ENCODE peak calls at places on chromosomes 12 and 14, in nine cellular contexts. One of them, this sample, is unnamed.

GRCh38 chr14:47675239-47675488 is 241 bp downstream of the MDGA2 start:
- DNase-seq in psoas muscle: no peak
- DNase-seq in pons: no peak
- DNase-seq in naive thymus-derived CD8-positive, alpha-beta T cell: no peak
- DNase-seq in sciatic nerve: no peak
- DNase-seq in body of pancreas: no peak
- DNase-seq in stimulated activated CD4-positive, alpha-beta T cell treated with anti-CD3 and anti-CD28 coated beads, Interleukin-12 subunit alpha, Interleukin-12 subunit beta, amount 100 ng/mL, for 4 hours: no peak
- DNase-seq in foreskin melanocyte: peak; percentile 11
- DNase-seq in HFFc6: no peak
- DNase-seq in this sample: no peak

GRCh38 chr12:5780536-5780935 is 164.5 kb downstream of the ANO2 start:
- DNase-seq in naive thymus-derived CD8-positive, alpha-beta T cell: no peak
- DNase-seq in body of pancreas: no peak
- DNase-seq in psoas muscle: no peak
- DNase-seq in foreskin melanocyte: no peak
- DNase-seq in pons: no peak
- DNase-seq in sciatic nerve: no peak
- DNase-seq in stimulated activated CD4-positive, alpha-beta T cell treated with anti-CD3 and anti-CD28 coated beads, Interleukin-12 subunit alpha, Interleukin-12 subunit beta, amount 100 ng/mL, for 4 hours: no peak
- DNase-seq in HFFc6: no peak
- DNase-seq in this sample: no peak

GRCh38 chr14:92596328-92596943 is 82.9 kb downstream of the RIN3 start:
- DNase-seq in foreskin melanocyte: no peak
- DNase-seq in psoas muscle: no peak
- DNase-seq in stimulated activated CD4-positive, alpha-beta T cell treated with anti-CD3 and anti-CD28 coated beads, Interleukin-12 subunit alpha, Interleukin-12 subunit beta, amount 100 ng/mL, for 4 hours: no peak
- DNase-seq in naive thymus-derived CD8-positive, alpha-beta T cell: no peak
- DNase-seq in pons: no peak
- DNase-seq in body of pancreas: no peak
- DNase-seq in HFFc6: no peak
- DNase-seq in sciatic nerve: no peak
- DNase-seq in this sample: no peak

GRCh38 chr14:19800282-19801117 is 3.1 kb upstream of the OR4N2 start:
- DNase-seq in naive thymus-derived CD8-positive, alpha-beta T cell: no peak
- DNase-seq in stimulated activated CD4-positive, alpha-beta T cell treated with anti-CD3 and anti-CD28 coated beads, Interleukin-12 subunit alpha, Interleukin-12 subunit beta, amount 100 ng/mL, for 4 hours: no peak
- DNase-seq in pons: peak; percentile 97
- DNase-seq in psoas muscle: peak; percentile 53
- DNase-seq in body of pancreas: no peak
- DNase-seq in sciatic nerve: no peak
- DNase-seq in HFFc6: no peak
- DNase-seq in foreskin melanocyte: no peak
- DNase-seq in this sample: no peak

GRCh38 chr14:104393898-104394605 is 185.5 kb upstream of the C14orf180 start:
- DNase-seq in sciatic nerve: peak; percentile 61
- DNase-seq in psoas muscle: peak; percentile 75
- DNase-seq in body of pancreas: peak; percentile 55
- DNase-seq in HFFc6: no peak
- DNase-seq in pons: no peak
- DNase-seq in stimulated activated CD4-positive, alpha-beta T cell treated with anti-CD3 and anti-CD28 coated beads, Interleukin-12 subunit alpha, Interleukin-12 subunit beta, amount 100 ng/mL, for 4 hours: peak; percentile 35
- DNase-seq in foreskin melanocyte: no peak
- DNase-seq in naive thymus-derived CD8-positive, alpha-beta T cell: peak; percentile 90
- DNase-seq in this sample: peak; percentile 68

GRCh38 chr12:132169376-132169775 is 25.1 kb downstream of the NOC4L start:
- DNase-seq in body of pancreas: no peak
- DNase-seq in pons: no peak
- DNase-seq in sciatic nerve: no peak
- DNase-seq in foreskin melanocyte: no peak
- DNase-seq in naive thymus-derived CD8-positive, alpha-beta T cell: no peak
- DNase-seq in stimulated activated CD4-positive, alpha-beta T cell treated with anti-CD3 and anti-CD28 coated beads, Interleukin-12 subunit alpha, Interleukin-12 subunit beta, amount 100 ng/mL, for 4 hours: no peak
- DNase-seq in HFFc6: no peak
- DNase-seq in psoas muscle: peak; percentile 35
- DNase-seq in this sample: no peak

GRCh38 chr12:70243510-70244331 is 488 bp downstream of the CNOT2 start:
- DNase-seq in pons: peak; percentile 64
- DNase-seq in foreskin melanocyte: peak; percentile 57
- DNase-seq in psoas muscle: peak; percentile 85
- DNase-seq in naive thymus-derived CD8-positive, alpha-beta T cell: peak; percentile 83
- DNase-seq in body of pancreas: peak; percentile 66
- DNase-seq in sciatic nerve: peak; percentile 78
- DNase-seq in HFFc6: peak; percentile 25
- DNase-seq in stimulated activated CD4-positive, alpha-beta T cell treated with anti-CD3 and anti-CD28 coated beads, Interleukin-12 subunit alpha, Interleukin-12 subunit beta, amount 100 ng/mL, for 4 hours: peak; percentile 61
- DNase-seq in this sample: peak; percentile 73

GRCh38 chr12:5965950-5966383 is 20.9 kb upstream of the ANO2 start:
- DNase-seq in stimulated activated CD4-positive, alpha-beta T cell treated with anti-CD3 and anti-CD28 coated beads, Interleukin-12 subunit alpha, Interleukin-12 subunit beta, amount 100 ng/mL, for 4 hours: peak; percentile 38
- DNase-seq in foreskin melanocyte: peak; percentile 22
- DNase-seq in body of pancreas: peak; percentile 64
- DNase-seq in psoas muscle: no peak
- DNase-seq in sciatic nerve: peak; percentile 72
- DNase-seq in pons: peak; percentile 34
- DNase-seq in naive thymus-derived CD8-positive, alpha-beta T cell: no peak
- DNase-seq in HFFc6: peak; percentile 32
- DNase-seq in this sample: no peak

GRCh38 chr14:26548431-26548830 is 49.4 kb downstream of the NOVA1 start:
- DNase-seq in sciatic nerve: no peak
- DNase-seq in naive thymus-derived CD8-positive, alpha-beta T cell: no peak
- DNase-seq in body of pancreas: no peak
- DNase-seq in pons: no peak
- DNase-seq in stimulated activated CD4-positive, alpha-beta T cell treated with anti-CD3 and anti-CD28 coated beads, Interleukin-12 subunit alpha, Interleukin-12 subunit beta, amount 100 ng/mL, for 4 hours: no peak
- DNase-seq in foreskin melanocyte: no peak
- DNase-seq in psoas muscle: no peak
- DNase-seq in HFFc6: no peak
- DNase-seq in this sample: no peak

GRCh38 chr12:120538281-120539156 is 4.4 kb downstream of the RNF10 start:
- DNase-seq in naive thymus-derived CD8-positive, alpha-beta T cell: no peak
- DNase-seq in stimulated activated CD4-positive, alpha-beta T cell treated with anti-CD3 and anti-CD28 coated beads, Interleukin-12 subunit alpha, Interleukin-12 subunit beta, amount 100 ng/mL, for 4 hours: no peak
- DNase-seq in foreskin melanocyte: no peak
- DNase-seq in sciatic nerve: no peak
- DNase-seq in HFFc6: peak; percentile 71
- DNase-seq in body of pancreas: peak; percentile 69
- DNase-seq in psoas muscle: peak; percentile 89
- DNase-seq in pons: no peak
- DNase-seq in this sample: no peak

GRCh38 chr12:99253068-99253467 is 394.5 kb upstream of the GARIN6 start:
- DNase-seq in stimulated activated CD4-positive, alpha-beta T cell treated with anti-CD3 and anti-CD28 coated beads, Interleukin-12 subunit alpha, Interleukin-12 subunit beta, amount 100 ng/mL, for 4 hours: no peak
- DNase-seq in pons: no peak
- DNase-seq in sciatic nerve: no peak
- DNase-seq in body of pancreas: no peak
- DNase-seq in foreskin melanocyte: no peak
- DNase-seq in naive thymus-derived CD8-positive, alpha-beta T cell: no peak
- DNase-seq in HFFc6: no peak
- DNase-seq in psoas muscle: no peak
- DNase-seq in this sample: no peak

GRCh38 chr12:11798856-11799530 is 149.5 kb downstream of the ETV6 start:
- DNase-seq in pons: no peak
- DNase-seq in naive thymus-derived CD8-positive, alpha-beta T cell: no peak
- DNase-seq in HFFc6: peak; percentile 69
- DNase-seq in stimulated activated CD4-positive, alpha-beta T cell treated with anti-CD3 and anti-CD28 coated beads, Interleukin-12 subunit alpha, Interleukin-12 subunit beta, amount 100 ng/mL, for 4 hours: no peak
- DNase-seq in foreskin melanocyte: peak; percentile 58
- DNase-seq in body of pancreas: no peak
- DNase-seq in sciatic nerve: no peak
- DNase-seq in psoas muscle: no peak
- DNase-seq in this sample: no peak

GRCh38 chr12:22353615-22354325 is 19.3 kb upstream of the ST8SIA1 start:
- DNase-seq in stimulated activated CD4-positive, alpha-beta T cell treated with anti-CD3 and anti-CD28 coated beads, Interleukin-12 subunit alpha, Interleukin-12 subunit beta, amount 100 ng/mL, for 4 hours: no peak
- DNase-seq in sciatic nerve: no peak
- DNase-seq in psoas muscle: no peak
- DNase-seq in foreskin melanocyte: no peak
- DNase-seq in body of pancreas: no peak
- DNase-seq in naive thymus-derived CD8-positive, alpha-beta T cell: no peak
- DNase-seq in HFFc6: no peak
- DNase-seq in pons: no peak
- DNase-seq in this sample: no peak

GRCh38 chr12:89663577-89664357 is 44.9 kb downstream of the ATP2B1 start:
- DNase-seq in psoas muscle: no peak
- DNase-seq in pons: no peak
- DNase-seq in foreskin melanocyte: no peak
- DNase-seq in HFFc6: peak; percentile 28
- DNase-seq in naive thymus-derived CD8-positive, alpha-beta T cell: no peak
- DNase-seq in body of pancreas: no peak
- DNase-seq in stimulated activated CD4-positive, alpha-beta T cell treated with anti-CD3 and anti-CD28 coated beads, Interleukin-12 subunit alpha, Interleukin-12 subunit beta, amount 100 ng/mL, for 4 hours: no peak
- DNase-seq in sciatic nerve: no peak
- DNase-seq in this sample: no peak

GRCh38 chr12:55743131-55743921 is 404 bp downstream of the GDF11 start:
- DNase-seq in foreskin melanocyte: no peak
- DNase-seq in naive thymus-derived CD8-positive, alpha-beta T cell: peak; percentile 80
- DNase-seq in pons: no peak
- DNase-seq in HFFc6: peak; percentile 65
- DNase-seq in sciatic nerve: peak; percentile 75
- DNase-seq in body of pancreas: peak; percentile 62
- DNase-seq in psoas muscle: peak; percentile 79
- DNase-seq in stimulated activated CD4-positive, alpha-beta T cell treated with anti-CD3 and anti-CD28 coated beads, Interleukin-12 subunit alpha, Interleukin-12 subunit beta, amount 100 ng/mL, for 4 hours: peak; percentile 34
- DNase-seq in this sample: peak; percentile 58

GRCh38 chr12:130994821-130995375 is 41.2 kb downstream of the ADGRD1 start:
- DNase-seq in stimulated activated CD4-positive, alpha-beta T cell treated with anti-CD3 and anti-CD28 coated beads, Interleukin-12 subunit alpha, Interleukin-12 subunit beta, amount 100 ng/mL, for 4 hours: no peak
- DNase-seq in pons: no peak
- DNase-seq in psoas muscle: no peak
- DNase-seq in sciatic nerve: peak; percentile 51
- DNase-seq in naive thymus-derived CD8-positive, alpha-beta T cell: peak; percentile 18
- DNase-seq in HFFc6: no peak
- DNase-seq in body of pancreas: no peak
- DNase-seq in foreskin melanocyte: no peak
- DNase-seq in this sample: no peak

GRCh38 chr14:42710071-42710470 is 1103.4 kb downstream of the LRFN5 start:
- DNase-seq in naive thymus-derived CD8-positive, alpha-beta T cell: no peak
- DNase-seq in body of pancreas: no peak
- DNase-seq in pons: no peak
- DNase-seq in HFFc6: no peak
- DNase-seq in stimulated activated CD4-positive, alpha-beta T cell treated with anti-CD3 and anti-CD28 coated beads, Interleukin-12 subunit alpha, Interleukin-12 subunit beta, amount 100 ng/mL, for 4 hours: no peak
- DNase-seq in psoas muscle: no peak
- DNase-seq in sciatic nerve: no peak
- DNase-seq in foreskin melanocyte: no peak
- DNase-seq in this sample: no peak

GRCh38 chr12:107429006-107429698 is 256.4 kb upstream of the PWP1 start:
- DNase-seq in pons: no peak
- DNase-seq in foreskin melanocyte: no peak
- DNase-seq in psoas muscle: no peak
- DNase-seq in sciatic nerve: no peak
- DNase-seq in naive thymus-derived CD8-positive, alpha-beta T cell: no peak
- DNase-seq in body of pancreas: peak; percentile 54
- DNase-seq in HFFc6: no peak
- DNase-seq in stimulated activated CD4-positive, alpha-beta T cell treated with anti-CD3 and anti-CD28 coated beads, Interleukin-12 subunit alpha, Interleukin-12 subunit beta, amount 100 ng/mL, for 4 hours: no peak
- DNase-seq in this sample: no peak

GRCh38 chr12:39224971-39225370 is 217.9 kb downstream of the KIF21A start:
- DNase-seq in body of pancreas: no peak
- DNase-seq in HFFc6: no peak
- DNase-seq in psoas muscle: no peak
- DNase-seq in naive thymus-derived CD8-positive, alpha-beta T cell: no peak
- DNase-seq in stimulated activated CD4-positive, alpha-beta T cell treated with anti-CD3 and anti-CD28 coated beads, Interleukin-12 subunit alpha, Interleukin-12 subunit beta, amount 100 ng/mL, for 4 hours: no peak
- DNase-seq in pons: no peak
- DNase-seq in sciatic nerve: no peak
- DNase-seq in foreskin melanocyte: no peak
- DNase-seq in this sample: no peak

GRCh38 chr12:13559318-13559978 is 362.9 kb downstream of the EMP1 start:
- DNase-seq in HFFc6: no peak
- DNase-seq in pons: no peak
- DNase-seq in stimulated activated CD4-positive, alpha-beta T cell treated with anti-CD3 and anti-CD28 coated beads, Interleukin-12 subunit alpha, Interleukin-12 subunit beta, amount 100 ng/mL, for 4 hours: no peak
- DNase-seq in foreskin melanocyte: no peak
- DNase-seq in psoas muscle: no peak
- DNase-seq in sciatic nerve: no peak
- DNase-seq in naive thymus-derived CD8-positive, alpha-beta T cell: no peak
- DNase-seq in body of pancreas: peak; percentile 66
- DNase-seq in this sample: no peak

This sample was measured in T-helper 1 cell.